ENCODE peak calls at places on chromosomes 11 and 22, in eight cellular contexts. Z is keratinocyte, U is kidney, G is ovary, K is dorsolateral prefrontal cortex, B is cardiac fibroblast, D is choroid plexus epithelial cell, P is fibroblast of the aortic adventitia. I is an unnamed sample.

GRCh38 chr11:68471360-68472340 is 11.1 kb downstream of the PPP6R3 start:
- DNase-seq in Z (no peak), U (peak; percentile 46), G (no peak), K (no peak), B (peak; percentile 85), D (peak; percentile 90), P (peak; percentile 30), I (peak; percentile 13)

GRCh38 chr11:59641156-59641555 is 25.6 kb upstream of the OSBP start:
- DNase-seq in Z (no peak), U (no peak), G (no peak), K (no peak), B (no peak), D (no peak), P (no peak), I (no peak)

GRCh38 chr22:11627798-11628650 is 3900.0 kb upstream of the OR11H1 start:
- DNase-seq in Z (no peak), U (peak; percentile 84), G (no peak), K (no peak), B (no peak), D (no peak), P (no peak), I (no peak)

GRCh38 chr11:14242733-14243132 is 116.2 kb downstream of the RRAS2 start:
- DNase-seq in Z (no peak), U (no peak), G (no peak), K (no peak), B (no peak), D (no peak), P (no peak), I (no peak)

GRCh38 chr11:9664276-9665171 is 647 bp downstream of the SWAP70 start:
- DNase-seq in Z (no peak), U (peak; percentile 76), G (no peak), K (no peak), B (peak; percentile 73), D (peak; percentile 72), P (peak; percentile 72), I (peak; percentile 69)

GRCh38 chr11:2265396-2265795 is 5.0 kb downstream of the ASCL2 start:
- DNase-seq in Z (no peak), U (no peak), G (no peak), K (no peak), B (no peak), D (no peak), P (no peak), I (peak; percentile 57)

GRCh38 chr22:48898524-48899377 is 928.9 kb downstream of the BRD1 start:
- DNase-seq in Z (no peak), U (no peak), G (no peak), K (no peak), B (no peak), D (no peak), P (no peak), I (no peak)

GRCh38 chr11:67667490-67668190 is 6.8 kb downstream of the ALDH3B2 start:
- DNase-seq in Z (no peak), U (peak; percentile 80), G (no peak), K (no peak), B (no peak), D (no peak), P (no peak), I (peak; percentile 57)

GRCh38 chr11:8356731-8357504 is 93.2 kb upstream of the LMO1 start:
- DNase-seq in Z (no peak), U (peak; percentile 92), G (peak; percentile 79), K (peak; percentile 67), B (no peak), D (peak; percentile 8), P (no peak), I (no peak)

GRCh38 chr22:25689631-25690030 is 52.4 kb upstream of the MYO18B start:
- DNase-seq in Z (no peak), U (no peak), G (no peak), K (no peak), B (no peak), D (no peak), P (no peak), I (no peak)

GRCh38 chr11:69662021-69662698 is 13.0 kb downstream of the LTO1 start:
- DNase-seq in Z (no peak), U (peak; percentile 68), G (no peak), K (peak; percentile 51), B (peak; percentile 77), D (no peak), P (peak; percentile 39), I (no peak)

GRCh38 chr11:92225206-92225562 is 566 bp downstream of the FAT3 start:
- DNase-seq in Z (no peak), U (peak; percentile 69), G (no peak), K (no peak), B (no peak), D (no peak), P (no peak), I (no peak)

GRCh38 chr11:92227954-92228935 is 3.6 kb downstream of the FAT3 start:
- DNase-seq in Z (no peak), U (peak; percentile 66), G (no peak), K (no peak), B (no peak), D (no peak), P (no peak), I (no peak)

GRCh38 chr11:92227233-92227593 is 2.6 kb downstream of the FAT3 start:
- DNase-seq in Z (no peak), U (no peak), G (no peak), K (no peak), B (no peak), D (no peak), P (no peak), I (no peak)

GRCh38 chr11:92225563-92226308 is 1.1 kb downstream of the FAT3 start:
- DNase-seq in Z (no peak), U (peak; percentile 79), G (peak; percentile 19), K (peak; percentile 56), B (peak; percentile 11), D (no peak), P (no peak), I (no peak)

DNA sequence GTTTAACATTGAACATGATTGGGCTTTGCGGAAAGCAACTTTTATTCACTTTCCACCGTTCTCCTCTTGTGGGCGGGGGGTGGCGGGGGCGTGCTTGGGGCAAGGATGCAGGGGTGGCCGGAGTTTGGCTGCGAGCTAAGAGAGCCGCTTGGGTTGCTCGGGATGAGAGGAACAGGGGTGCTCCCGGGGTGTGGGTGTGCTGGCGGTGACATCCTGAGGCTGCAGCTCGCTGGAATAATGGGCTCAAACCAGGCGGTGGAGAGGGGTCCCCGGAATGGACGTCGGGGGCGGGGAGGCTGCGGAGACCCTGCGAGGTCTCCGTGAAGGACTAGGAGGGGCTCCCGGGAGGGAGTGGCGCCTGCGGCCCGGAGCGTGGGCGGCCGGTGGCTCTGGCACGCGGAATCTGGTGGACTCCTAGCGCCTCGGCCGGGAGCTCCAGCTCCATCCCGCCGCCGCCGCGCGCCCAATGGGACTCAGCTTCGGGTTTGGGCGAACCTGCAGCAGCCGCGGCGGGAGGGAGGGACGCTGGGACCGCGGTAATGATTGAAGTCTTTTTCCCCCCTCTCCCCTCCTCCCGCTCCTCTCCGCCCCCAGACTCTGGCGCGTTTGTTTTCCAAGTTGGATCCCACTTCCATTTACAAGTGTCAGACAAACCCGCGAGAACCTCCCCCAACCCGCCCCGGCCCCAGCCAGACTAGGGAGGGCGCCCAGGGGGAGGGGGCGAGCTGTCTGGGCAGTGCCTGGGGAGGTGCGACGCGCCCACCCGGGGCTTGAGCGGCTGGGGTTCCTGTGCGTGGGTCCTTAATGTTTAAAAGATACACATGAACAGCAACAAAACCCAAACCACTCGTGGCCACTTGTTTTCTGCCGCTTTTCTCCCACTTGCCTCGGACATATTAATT is 2.0 kb downstream of the FAT3 start:
- DNase-seq in Z (no peak), U (peak; percentile 81), G (no peak), K (peak; percentile 44), B (peak; percentile 3), D (no peak), P (no peak), I (no peak)
- H3K4me3 ChIP-seq in Z (no peak overlapping the region), U (peak overlapping the region; percentile 37), G (peak overlapping the region; percentile 26), K (peak overlapping the region; percentile 53), B (no peak overlapping the region), D (no peak overlapping the region), P (no peak overlapping the region), I (no peak overlapping the region)

GRCh38 chr11:111635706-111636045 is 33.4 kb downstream of the SIK2 start:
- DNase-seq in Z (no peak), U (no peak), G (peak; percentile 25), K (peak; percentile 56), B (peak; percentile 63), D (peak; percentile 90), P (peak; percentile 93), I (no peak)

GRCh38 chr11:111634981-111635705 is 32.9 kb downstream of the SIK2 start:
- DNase-seq in Z (no peak), U (no peak), G (no peak), K (no peak), B (peak; percentile 66), D (peak; percentile 62), P (peak; percentile 44), I (no peak)

GRCh38 chr11:111633248-111633647 is 31.0 kb downstream of the SIK2 start:
- DNase-seq in Z (no peak), U (no peak), G (no peak), K (no peak), B (no peak), D (no peak), P (no peak), I (no peak)

GRCh38 chr11:111632798-111633197 is 30.5 kb downstream of the SIK2 start:
- DNase-seq in Z (no peak), U (no peak), G (no peak), K (no peak), B (no peak), D (no peak), P (no peak), I (no peak)

GRCh38 chr11:111633756-111634362 is 31.6 kb downstream of the SIK2 start:
- DNase-seq in Z (no peak), U (no peak), G (no peak), K (no peak), B (peak; percentile 62), D (peak; percentile 47), P (peak; percentile 34), I (peak; percentile 23)
- TF ChIP-seq CTCF in Z (no peak), U (no peak), G (no peak), K (no peak), B (no peak), D (no peak), P (no peak), I (no peak)

DNA sequence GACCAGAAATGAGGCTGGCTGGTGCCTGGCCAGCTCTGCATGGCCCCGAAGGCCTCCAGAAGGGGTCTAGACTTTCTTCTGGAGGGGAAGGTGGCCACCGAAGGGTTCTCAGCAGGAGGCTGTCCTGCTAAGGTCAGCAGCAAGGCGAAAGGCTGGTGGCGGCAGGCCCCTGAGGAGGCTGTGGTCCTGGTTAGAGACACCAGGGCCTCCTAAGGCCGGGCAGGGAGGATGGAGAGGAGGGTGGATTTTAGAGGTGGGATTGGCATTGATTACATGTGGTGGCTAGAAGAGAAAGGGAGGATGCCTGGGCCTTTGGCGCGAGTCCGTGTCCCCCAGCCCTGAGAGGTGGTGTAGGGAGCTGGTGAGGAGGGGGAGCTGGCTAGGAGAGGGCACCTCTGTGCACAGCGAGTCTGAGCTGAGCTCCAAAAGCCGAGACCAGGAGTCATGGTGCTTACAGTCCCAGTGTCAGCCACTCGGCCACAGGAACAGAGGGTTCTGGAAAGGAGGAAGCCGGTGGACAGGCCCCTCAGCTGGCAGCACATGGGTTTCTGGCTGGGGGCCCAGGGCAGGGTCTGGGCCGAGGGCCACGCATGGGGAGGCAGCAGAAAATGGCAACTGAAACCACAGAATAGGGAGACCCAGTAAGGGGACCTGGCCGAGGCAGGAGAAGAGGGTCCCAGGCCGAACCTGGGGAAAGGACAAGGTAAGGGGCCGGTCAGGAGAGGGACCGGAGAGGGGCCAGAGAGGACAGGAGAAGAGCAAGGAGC is 2.5 kb downstream of the FERMT3 start:
- DNase-seq in Z (no peak), U (no peak), G (no peak), K (no peak), B (no peak), D (no peak), P (no peak), I (no peak)
- H3K4me3 ChIP-seq in Z (no peak overlapping the region), U (no peak overlapping the region), G (no peak overlapping the region), K (no peak overlapping the region), B (no peak overlapping the region), D (no peak overlapping the region), P (no peak overlapping the region), I (no peak overlapping the region)

GRCh38 chr11:104256525-104256924 is 92.6 kb upstream of the PDGFD start:
- DNase-seq in Z (no peak), U (no peak), G (no peak), K (no peak), B (peak; percentile 13), D (peak; percentile 70), P (peak; percentile 28), I (no peak)
- TF ChIP-seq CTCF in Z (no peak), U (no peak), G (no peak), K (no peak), B (peak; percentile 21), D (peak; percentile 56), P (no peak), I (no peak)

I was measured in GM12865.